ENCODE peak calls at places on chromosomes 4 and X, in six cellular contexts. D is OCI-LY7, M is hepatocyte, C is neural progenitor cell, O is HCT116, G is MM.1S. P is an unnamed sample.

GRCh38 chr4:7753931-7754465 is 185.7 kb downstream of the AFAP1 start:
- DNase-seq in C (no peak), D (peak; percentile 4), O (no peak), M (no peak), G (peak; percentile 37), P (no peak)

GRCh38 chr4:3613980-3614730 is 81.9 kb upstream of the LRPAP1 start:
- DNase-seq in C (no peak), M (no peak), G (no peak), D (no peak), O (no peak), P (peak; percentile 29)

GRCh38 chrX:9383655-9384054 is 81.2 kb upstream of the TBL1X start:
- DNase-seq in M (no peak), G (no peak), C (no peak), O (no peak), D (no peak), P (no peak)

GRCh38 chrX:104660092-104660491 is 94.1 kb downstream of the IL1RAPL2 start:
- DNase-seq in C (no peak), M (no peak), D (no peak), G (no peak), O (no peak), P (no peak)

GRCh38 chr4:7945709-7946380 is 6.2 kb upstream of the AFAP1 start:
- DNase-seq in O (no peak), G (no peak), D (no peak), M (no peak), C (no peak), P (no peak)

GRCh38 chrX:29903365-29903764 is 312.0 kb upstream of the MAGEB2 start:
- DNase-seq in G (no peak), D (no peak), M (no peak), O (no peak), C (no peak), P (peak; percentile 21)

GRCh38 chrX:1451676-1452496 is 823 bp downstream of the ASMTL start:
- DNase-seq in C (peak; percentile 23), O (no peak), D (no peak), M (no peak), G (no peak), P (no peak)

GRCh38 chrX:153888344-153888743 is 2.4 kb upstream of the L1CAM start:
- DNase-seq in D (peak; percentile 25), M (no peak), O (no peak), C (no peak), G (no peak), P (no peak)

GRCh38 chr4:2172627-2173231 is 69.2 kb downstream of the HAUS3 start:
- DNase-seq in M (no peak), O (no peak), G (no peak), D (no peak), C (no peak), P (no peak)

GRCh38 chr4:154743683-154744340 is at the start of gene LRAT:
- DNase-seq in G (no peak), C (peak; percentile 88), M (peak; percentile 85), O (peak; percentile 54), D (no peak), P (peak; percentile 17)

GRCh38 chrX:135974279-135974856 is 580 bp upstream of the MMGT1 start:
- DNase-seq in C (peak; percentile 85), D (peak; percentile 75), O (peak; percentile 36), M (peak; percentile 85), G (peak; percentile 44), P (no peak)

GRCh38 chr4:1239141-1239948 is 9.6 kb downstream of the CTBP1 start:
- DNase-seq in O (no peak), G (no peak), D (no peak), C (no peak), M (no peak), P (no peak)

GRCh38 chr4:82482387-82482786 is 52.0 kb downstream of the ENOPH1 start:
- DNase-seq in G (no peak), D (no peak), O (no peak), M (no peak), C (no peak), P (no peak)

GRCh38 chrX:153336988-153337387 is 3.0 kb downstream of the ZNF275 start:
- DNase-seq in G (no peak), O (no peak), D (no peak), M (no peak), C (no peak), P (no peak)

GRCh38 chr4:52660643-52661042 is 1.5 kb upstream of the USP46 start:
- DNase-seq in G (no peak), O (no peak), D (no peak), M (peak; percentile 23), C (no peak), P (no peak)

GRCh38 chrX:136768469-136769084 is 12.2 kb downstream of the ARHGEF6 start:
- DNase-seq in C (no peak), D (peak; percentile 46), M (peak; percentile 15), O (peak; percentile 57), G (no peak), P (peak; percentile 93)

GRCh38 chrX:150348365-150348764 is 14.8 kb upstream of the MAMLD1 start:
- DNase-seq in C (peak; percentile 50), O (no peak), D (no peak), M (peak; percentile 51), G (peak; percentile 62), P (peak; percentile 20)

GRCh38 chr4:36165256-36166005 is 78.9 kb downstream of the ARAP2 start:
- DNase-seq in M (no peak), G (no peak), D (no peak), O (no peak), C (no peak), P (no peak)

GRCh38 chr4:104747635-104748034 is 252.9 kb upstream of the CXXC4 start:
- DNase-seq in C (no peak), D (no peak), M (no peak), O (peak; percentile 34), G (no peak), P (no peak)

GRCh38 chr4:140296335-140296753 is 77.1 kb upstream of the SCOC start:
- DNase-seq in C (no peak), M (peak; percentile 70), G (no peak), D (no peak), O (peak; percentile 27), P (peak; percentile 93)

GRCh38 chr4:56821394-56822263 is at the start of gene SPINK2:
- DNase-seq in M (peak; percentile 74), G (peak; percentile 81), D (peak; percentile 75), O (peak; percentile 44), C (peak; percentile 87), P (no peak)

GRCh38 chr4:115575851-115576250 is 462.4 kb upstream of the NDST4 start:
- DNase-seq in M (no peak), O (no peak), G (no peak), D (no peak), C (no peak), P (no peak)

GRCh38 chr4:93317046-93317445 is 511.5 kb upstream of the ATOH1 start:
- DNase-seq in O (no peak), C (no peak), G (no peak), M (no peak), D (no peak), P (no peak)

GRCh38 chr4:93317571-93317970 is 511.0 kb upstream of the ATOH1 start:
- DNase-seq in D (no peak), M (no peak), O (no peak), C (no peak), G (no peak), P (no peak)

GRCh38 chr4:93313207-93313606 is 515.3 kb upstream of the ATOH1 start:
- DNase-seq in G (no peak), D (no peak), C (peak; percentile 16), O (no peak), M (no peak), P (peak; percentile 0)

DNA sequence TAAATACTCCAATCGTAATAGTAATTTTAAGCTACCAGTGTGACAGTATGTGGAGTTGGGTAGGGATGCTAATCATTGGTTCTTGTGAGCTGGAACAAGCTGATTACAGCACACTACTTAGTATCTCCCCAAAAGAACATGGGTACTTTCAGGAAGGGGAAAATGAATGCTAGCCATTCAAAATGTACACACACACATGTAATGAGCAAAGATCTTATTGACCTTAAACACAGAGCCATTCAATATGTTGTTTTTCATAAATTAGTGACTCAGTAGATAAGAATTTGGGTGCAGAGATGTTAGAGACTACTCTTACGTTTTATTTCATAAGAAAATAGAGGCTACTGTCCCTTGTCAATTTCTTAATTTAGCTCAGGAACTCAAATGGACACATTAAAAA is 509.5 kb upstream of the ATOH1 start:
- DNase-seq in D (no peak), O (no peak), G (no peak), M (no peak), C (no peak), P (no peak)
- TF ChIP-seq EZH2phosphoT487 in D (no peak), O (no peak), G (no peak), M (no peak), C (no peak), P (no peak)

GRCh38 chr4:152808670-152809069 is 28.9 kb downstream of the ARFIP1 start:
- DNase-seq in O (no peak), C (no peak), D (no peak), G (no peak), M (no peak), P (no peak)
- H3K27ac ChIP-seq in O (no peak overlapping the region), C (no peak overlapping the region), D (no peak overlapping the region), G (no peak overlapping the region), M (no peak overlapping the region), P (no peak overlapping the region)

GRCh38 chr4:111323916-111324315 is 701.0 kb upstream of the PITX2 start:
- DNase-seq in M (no peak), D (no peak), C (no peak), O (no peak), G (no peak), P (peak; percentile 33)
- H2AFZ ChIP-seq in M (no peak overlapping the region), D (no peak overlapping the region), C (no peak overlapping the region), O (no peak overlapping the region), G (no peak overlapping the region), P (peak overlapping the region; percentile 51)

DNA sequence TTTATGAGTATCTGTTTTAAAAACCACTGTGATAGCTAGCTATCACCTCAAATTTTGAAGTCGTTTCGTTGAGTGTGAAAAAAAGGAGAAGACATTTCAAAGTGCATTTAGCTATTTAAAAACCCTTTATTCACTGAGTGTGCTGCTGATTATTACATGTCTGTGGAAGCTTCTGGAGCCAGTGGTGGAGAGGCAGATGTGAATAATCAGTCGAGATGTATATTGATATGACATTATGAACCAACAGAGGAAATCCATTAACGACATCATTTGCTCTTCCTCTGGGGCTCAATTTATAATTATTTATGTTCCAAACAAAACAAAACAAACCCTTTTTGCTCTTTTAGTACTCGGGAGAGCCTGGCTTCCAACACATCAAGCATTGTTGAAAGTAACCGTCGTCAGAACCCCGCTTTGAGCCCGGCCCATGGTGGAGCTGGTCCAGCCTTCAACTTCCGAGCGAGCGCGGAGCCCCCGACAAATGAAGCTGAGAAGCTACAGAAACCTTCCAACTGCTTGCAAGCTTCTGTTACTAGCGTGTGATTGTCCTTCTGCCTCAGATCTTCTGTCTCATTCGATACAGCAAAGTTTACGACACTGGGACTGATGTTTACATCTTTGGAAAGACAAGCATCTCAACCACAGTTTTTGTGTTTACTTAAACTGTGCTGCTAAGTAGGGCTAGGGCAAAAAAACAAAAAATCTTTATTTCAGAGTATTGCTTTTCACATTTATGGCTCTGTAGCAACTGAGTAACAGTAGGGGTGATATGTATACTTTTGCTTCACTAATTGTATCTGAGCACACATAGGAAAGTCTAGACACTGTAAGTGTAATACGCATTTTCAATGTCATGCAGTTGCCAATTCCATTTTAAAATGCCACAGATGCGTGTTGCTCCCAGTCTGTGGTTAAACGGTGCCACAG is 111.9 kb downstream of the STOX2 start:
- DNase-seq in M (peak; percentile 63), G (no peak), D (no peak), C (no peak), O (no peak), P (no peak)
- TF ChIP-seq EZH2phosphoT487 in M (peak; percentile 43), G (no peak), D (no peak), C (no peak), O (no peak), P (no peak)